ENCODE peak calls at places on chromosomes 16 and 17, in five cellular contexts. B is progenitor cell of endocrine pancreas, N is sigmoid colon, G is GOT3, W is body of pancreas. Y is an unnamed sample.

GRCh38 chr17:29115435-29115834 is 64.8 kb downstream of the MYO18A start:
- DNase-seq in B (no peak), N (no peak), G (no peak), W (no peak), Y (no peak)

GRCh38 chr16:56264609-56264972 is 73.3 kb downstream of the GNAO1 start:
- DNase-seq in B (no peak), N (no peak), G (no peak), W (no peak), Y (no peak)

GRCh38 chr17:36947922-36948716 is 635 bp upstream of the AATF start:
- DNase-seq in B (no peak), N (no peak), G (no peak), W (no peak), Y (no peak)

GRCh38 chr17:82390860-82391435 is 19.4 kb downstream of the UTS2R start:
- DNase-seq in B (no peak), N (no peak), G (no peak), W (no peak), Y (no peak)

GRCh38 chr16:57784334-57784733 is 18.0 kb downstream of the KIFC3 start:
- DNase-seq in B (no peak), N (no peak), G (no peak), W (no peak), Y (no peak)

GRCh38 chr16:49528564-49529150 is 155.1 kb downstream of the C16orf78 start:
- DNase-seq in B (no peak), N (no peak), G (no peak), W (no peak), Y (no peak)

GRCh38 chr17:9918804-9919352 is 13.8 kb upstream of the RCVRN start:
- DNase-seq in B (no peak), N (no peak), G (no peak), W (no peak), Y (no peak)

GRCh38 chr16:29641561-29641960 is 21.5 kb upstream of the SPN start:
- DNase-seq in B (no peak), N (no peak), G (no peak), W (no peak), Y (peak)

GRCh38 chr17:15910791-15911190 is 34.1 kb upstream of the ADORA2B start:
- DNase-seq in B (no peak), N (no peak), G (no peak), W (no peak), Y (no peak)

GRCh38 chr17:47352848-47353247 is 29.1 kb downstream of the EFCAB13 start:
- DNase-seq in B (no peak), N (no peak), G (no peak), W (no peak), Y (no peak)

GRCh38 chr17:27553019-27553511 is 77.9 kb upstream of the LGALS9 start:
- DNase-seq in B (no peak), N (no peak), G (no peak), W (peak), Y (peak)

GRCh38 chr17:82013341-82013740 is 9.3 kb downstream of the CENPX start:
- DNase-seq in B (no peak), N (peak), G (no peak), W (no peak), Y (no peak)

GRCh38 chr16:68592466-68593337 is 52.4 kb upstream of the CDH3 start:
- DNase-seq in B (no peak), N (no peak), G (no peak), W (no peak), Y (no peak)

GRCh38 chr17:59311051-59311468 is 20.4 kb upstream of the YPEL2 start:
- DNase-seq in B (no peak), N (no peak), G (no peak), W (peak), Y (peak)

GRCh38 chr17:4326608-4327007 is 39.9 kb downstream of the UBE2G1 start:
- DNase-seq in B (no peak), N (no peak), G (no peak), W (no peak), Y (no peak)

GRCh38 chr17:67443931-67444597 is 67.0 kb downstream of the PITPNC1 start:
- DNase-seq in B (no peak), N (peak), G (no peak), W (no peak), Y (no peak)

GRCh38 chr17:35051183-35051578 is 12.3 kb downstream of the RFFL start:
- DNase-seq in B (no peak), N (no peak), G (no peak), W (no peak), Y (peak)

GRCh38 chr16:81511371-81511770 is 66.8 kb downstream of the CMIP start:
- DNase-seq in B (no peak), N (no peak), G (no peak), W (no peak), Y (peak)

GRCh38 chr16:58684001-58684353 is 593 bp downstream of the SLC38A7 start:
- DNase-seq in B (no peak), N (peak), G (no peak), W (no peak), Y (peak)

GRCh38 chr16:56643080-56643778 is 4.8 kb downstream of the MT1A start:
- DNase-seq in B (no peak), N (peak), G (peak), W (peak), Y (peak)

GRCh38 chr16:56609463-56609921 is 1.1 kb downstream of the MT2A start:
- DNase-seq in B (no peak), N (peak), G (no peak), W (peak), Y (peak)

Y was measured in renal cortical epithelial cell.